ENCODE peak calls at places on chromosomes 12 and 14, in seven cellular contexts. W, K, Y, E, P, L and J are unnamed samples.

GRCh38 chr12:47753021-47754001 is 5.4 kb downstream of the RAPGEF3 start:
- DNase-seq in W (peak), K (peak), Y (no peak), E (no peak), P (no peak), L (no peak), J (no peak)

GRCh38 chr12:3885179-3886094 is 12.2 kb upstream of the PARP11 start:
- DNase-seq in W (no peak), K (no peak), Y (peak), E (peak), P (no peak), L (peak), J (peak)

GRCh38 chr12:86551146-86551571 is 295.0 kb upstream of the MGAT4C start:
- DNase-seq in W (peak), K (no peak), Y (no peak), E (no peak), P (no peak), L (no peak), J (no peak)

GRCh38 chr12:102172436-102172835 is 25.2 kb downstream of the PMCH start:
- DNase-seq in W (no peak), K (no peak), Y (no peak), E (peak), P (no peak), L (no peak), J (peak)

GRCh38 chr12:81800298-81801148 is 41.4 kb upstream of the PPFIA2 start:
- DNase-seq in W (no peak), K (no peak), Y (no peak), E (peak), P (no peak), L (no peak), J (peak)

GRCh38 chr14:74516451-74517155 is 23.0 kb downstream of the ISCA2 start:
- DNase-seq in W (no peak), K (no peak), Y (no peak), E (peak), P (no peak), L (peak), J (no peak)

GRCh38 chr12:1501695-1502440 is 92.5 kb downstream of the FBXL14 start:
- DNase-seq in W (no peak), K (no peak), Y (no peak), E (no peak), P (no peak), L (no peak), J (no peak)

GRCh38 chr12:32671930-32672785 is 6.9 kb upstream of the DNM1L start:
- DNase-seq in W (no peak), K (peak), Y (peak), E (peak), P (peak), L (peak), J (peak)

GRCh38 chr14:90513151-90514014 is 116.6 kb downstream of the CALM1 start:
- DNase-seq in W (no peak), K (peak), Y (no peak), E (peak), P (no peak), L (peak), J (no peak)

GRCh38 chr12:47028981-47029708 is 50.3 kb upstream of the PCED1B start:
- DNase-seq in W (no peak), K (no peak), Y (no peak), E (no peak), P (no peak), L (no peak), J (no peak)

GRCh38 chr12:120866143-120866542 is 38.0 kb downstream of the SPPL3 start:
- DNase-seq in W (no peak), K (no peak), Y (no peak), E (no peak), P (no peak), L (no peak), J (no peak)

GRCh38 chr14:103500148-103500990 is 22.3 kb downstream of the CKB start:
- DNase-seq in W (peak), K (peak), Y (peak), E (peak), P (peak), L (peak), J (peak)

GRCh38 chr12:103850429-103850828 is 9.4 kb upstream of the NT5DC3 start:
- DNase-seq in W (no peak), K (no peak), Y (no peak), E (no peak), P (no peak), L (no peak), J (no peak)

GRCh38 chr12:103852498-103852992 is 11.5 kb upstream of the NT5DC3 start:
- DNase-seq in W (no peak), K (no peak), Y (no peak), E (peak), P (no peak), L (peak), J (peak)

GRCh38 chr12:103848132-103848531 is 7.1 kb upstream of the NT5DC3 start:
- DNase-seq in W (no peak), K (no peak), Y (no peak), E (no peak), P (no peak), L (peak), J (no peak)

GRCh38 chr12:103848917-103849491 is 8.0 kb upstream of the NT5DC3 start:
- DNase-seq in W (no peak), K (no peak), Y (no peak), E (no peak), P (no peak), L (no peak), J (no peak)

DNA sequence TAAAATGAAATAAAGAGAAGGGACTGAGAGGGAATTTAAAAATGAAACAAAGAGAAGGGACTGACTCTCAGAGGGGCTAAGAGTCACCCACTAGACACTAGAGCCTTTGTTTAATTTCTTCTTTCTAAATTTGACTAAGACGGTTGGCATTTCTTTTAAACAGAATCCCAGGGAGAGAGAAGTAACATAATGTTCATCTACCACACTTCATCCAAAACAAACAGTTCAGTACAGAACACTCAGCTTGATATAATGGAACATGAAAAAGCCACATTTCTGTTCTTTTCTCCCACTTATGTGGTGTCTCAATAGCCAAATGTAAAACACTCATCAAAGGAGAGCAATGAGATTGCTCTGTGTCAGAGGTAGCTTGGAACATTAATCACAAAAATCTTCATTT is 10.1 kb upstream of the NT5DC3 start:
- DNase-seq in W (no peak), K (no peak), Y (no peak), E (no peak), P (no peak), L (no peak), J (no peak)
- H3K27ac ChIP-seq in W (no peak), K (no peak), Y (no peak), E (no peak), P (no peak), L (peak), J (peak)

GRCh38 chr14:93430319-93430801 is 379 bp upstream of the UNC79 start:
- DNase-seq in W (peak), K (no peak), Y (no peak), E (no peak), P (no peak), L (no peak), J (no peak)
- H3K4me3 ChIP-seq in W (no peak), K (peak), Y (peak), E (no peak), P (peak), L (no peak), J (peak)

GRCh38 chr14:21268612-21269251 is 510 bp downstream of the HNRNPC start:
- DNase-seq in W (no peak), K (peak), Y (no peak), E (peak), P (no peak), L (peak), J (peak)
- H3K27ac ChIP-seq in W (peak), K (peak), Y (peak), E (peak), P (peak), L (peak), J (peak)

DNA sequence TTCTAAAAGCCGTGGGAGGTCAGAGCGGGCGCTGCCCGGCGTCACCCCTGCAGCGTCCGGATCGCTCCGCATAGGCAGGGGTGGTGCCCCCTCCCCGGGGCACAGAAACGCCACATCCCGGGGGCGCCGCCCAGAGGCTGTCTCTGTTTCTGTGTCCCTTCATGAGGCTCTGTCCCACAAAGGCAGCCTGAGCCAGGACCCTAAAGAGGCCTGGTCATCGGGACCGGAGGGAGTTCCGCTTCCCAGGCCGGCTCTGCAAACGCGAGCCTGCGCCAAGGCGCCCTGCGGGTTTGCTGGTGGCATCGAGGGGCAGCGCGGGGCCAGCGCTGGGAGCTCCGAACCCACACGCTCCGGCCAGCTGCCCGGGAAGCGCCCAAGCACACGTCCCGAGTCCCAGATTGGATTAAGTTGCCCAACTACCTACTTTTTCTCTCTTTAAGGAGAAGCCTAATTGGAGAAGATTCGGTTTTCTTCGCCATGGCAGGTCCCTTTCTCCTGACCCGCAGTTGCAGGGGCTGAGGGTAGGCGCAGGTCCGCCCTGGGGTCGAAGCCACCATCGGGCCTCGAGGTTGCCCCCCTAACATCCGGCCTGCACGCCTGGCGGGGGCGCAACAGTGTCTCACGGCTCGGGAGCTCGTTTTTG is 421.7 kb downstream of the VRK1 start:
- DNase-seq in W (no peak), K (no peak), Y (no peak), E (no peak), P (no peak), L (peak), J (no peak)
- H3K4me3 ChIP-seq in W (peak), K (peak), Y (no peak), E (peak), P (no peak), L (peak), J (peak)

DNA sequence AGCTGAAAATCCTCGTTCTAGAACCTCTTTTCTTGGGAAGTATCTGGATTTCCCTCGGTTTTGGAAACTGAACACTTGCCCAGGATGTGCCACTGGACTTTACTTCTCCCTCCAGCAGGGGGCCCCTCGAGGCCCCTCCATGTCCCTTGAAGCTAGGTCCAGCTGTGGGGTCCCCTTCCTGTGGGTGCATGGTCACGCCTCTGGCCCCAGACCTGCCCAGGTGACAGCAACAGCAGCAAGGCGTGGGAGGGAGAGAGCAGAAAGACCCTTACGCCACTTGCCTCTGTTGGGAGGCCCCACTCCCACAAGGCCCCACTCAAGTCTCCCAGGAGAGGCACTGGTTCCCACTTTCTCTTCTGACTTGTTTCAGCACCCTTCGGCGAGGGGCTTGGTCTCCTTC is 3.1 kb downstream of the SLC25A29 start:
- DNase-seq in W (no peak), K (no peak), Y (no peak), E (peak), P (no peak), L (peak), J (no peak)
- H3K27ac ChIP-seq in W (no peak), K (no peak), Y (no peak), E (no peak), P (no peak), L (no peak), J (no peak)

GRCh38 chr12:73625226-73625625 is 912.4 kb upstream of the ATXN7L3B start:
- DNase-seq in W (no peak), K (no peak), Y (no peak), E (no peak), P (no peak), L (no peak), J (no peak)
- H3K4me3 ChIP-seq in W (no peak), K (no peak), Y (no peak), E (no peak), P (no peak), L (no peak), J (no peak)

DNA sequence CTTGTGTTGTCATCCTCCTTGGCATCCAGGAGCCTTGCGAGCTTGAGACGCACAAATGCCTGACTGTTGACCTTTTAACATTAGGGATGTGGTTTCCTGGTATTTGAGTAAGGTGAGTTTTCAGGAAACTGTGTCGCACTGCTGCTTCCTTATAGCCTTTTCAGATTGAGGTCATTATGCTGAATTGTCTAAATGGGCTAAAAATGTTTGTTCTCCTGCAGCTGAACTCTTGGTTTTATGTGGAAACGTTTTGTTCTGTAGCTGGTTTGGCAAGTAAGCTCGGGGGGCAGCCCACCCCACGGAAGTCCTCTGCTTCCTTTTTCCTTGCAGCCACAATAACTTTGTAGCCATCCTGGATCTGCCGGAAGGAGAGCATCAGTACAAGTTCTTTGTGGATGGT is 5.7 kb downstream of the PRKAB1 start:
- DNase-seq in W (no peak), K (peak), Y (no peak), E (no peak), P (no peak), L (no peak), J (no peak)
- H3K27ac ChIP-seq in W (peak), K (peak), Y (no peak), E (no peak), P (no peak), L (no peak), J (no peak)

DNA sequence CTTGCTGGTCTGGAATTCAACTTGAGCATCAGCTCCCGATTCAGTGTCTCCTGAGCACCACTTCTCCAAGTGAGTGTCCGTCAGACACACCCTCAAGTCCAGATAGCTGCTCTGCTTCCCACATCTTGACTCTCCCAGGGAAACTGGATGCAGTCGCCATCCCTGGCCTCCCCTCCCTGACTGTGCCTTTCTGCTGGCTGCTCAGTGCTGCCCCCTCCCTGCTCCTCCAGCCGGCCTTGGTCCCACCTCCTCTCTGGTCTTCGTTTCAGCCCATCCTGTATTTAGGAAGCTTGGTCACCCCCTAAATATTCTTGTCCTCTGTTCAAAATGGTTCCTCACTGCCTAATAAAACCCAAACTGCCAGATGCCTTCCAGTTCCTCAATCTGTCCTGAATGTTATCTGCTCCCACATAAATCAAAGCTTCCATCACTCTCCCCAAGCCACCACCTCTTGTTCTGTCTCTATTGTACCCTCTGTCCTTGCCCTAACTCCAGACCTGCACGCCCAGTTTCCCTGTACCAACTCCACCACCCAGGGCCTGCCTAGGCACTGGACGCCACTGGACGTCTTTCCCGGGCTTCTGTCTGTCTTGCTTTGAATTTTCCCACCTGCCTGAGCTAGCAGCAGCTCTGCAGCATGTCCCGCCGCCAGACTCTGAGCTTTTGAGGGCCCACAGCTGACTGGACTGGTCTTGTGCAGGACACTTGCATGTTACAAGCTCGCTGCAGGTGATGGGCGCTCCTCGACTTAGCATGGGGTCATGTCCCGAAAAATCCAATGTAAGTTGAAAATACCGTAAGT is 33.8 kb downstream of the CCDC92 start:
- DNase-seq in W (no peak), K (no peak), Y (no peak), E (no peak), P (no peak), L (peak), J (no peak)
- H3K4me3 ChIP-seq in W (no peak), K (no peak), Y (no peak), E (no peak), P (no peak), L (no peak), J (no peak)

DNA sequence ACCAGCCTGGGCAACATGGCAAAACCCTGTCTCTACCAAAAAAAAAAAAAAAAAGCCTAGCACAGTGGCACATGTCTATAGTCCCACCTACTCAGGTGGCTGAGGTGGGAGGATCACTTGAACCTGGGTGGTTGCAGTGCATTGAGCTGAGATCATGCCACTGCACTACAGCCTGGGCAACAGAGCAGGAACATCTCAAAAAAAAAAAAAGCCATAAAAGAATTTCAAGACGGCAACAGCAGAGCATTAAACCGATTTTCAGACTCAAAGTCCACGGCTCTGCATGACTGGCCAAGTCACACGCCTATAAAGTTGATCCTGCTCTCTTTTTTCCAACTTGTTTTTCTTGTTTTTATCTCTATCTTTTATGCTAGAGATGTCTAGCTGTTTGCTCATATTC is 45.3 kb downstream of the FBXO34 start:
- DNase-seq in W (no peak), K (no peak), Y (no peak), E (no peak), P (no peak), L (no peak), J (no peak)
- H3K27ac ChIP-seq in W (no peak), K (no peak), Y (no peak), E (no peak), P (no peak), L (no peak), J (no peak)